ENCODE peak calls at places on chromosomes 16 and 17, in ten cellular contexts. P is lower leg skin, T is H1, C is tibial nerve, N is NB4, Q is adrenal gland, U is testis, W is GM12878, V is A549, A is IMR-90. L is an unnamed sample.

GRCh38 chr16:13892301-13892700 is 27.7 kb upstream of the ERCC4 start:
- DNase-seq in P (no peak), T (no peak), N (no peak), W (no peak), C (no peak), U (no peak), A (no peak), V (no peak), Q (no peak), L (no peak)

GRCh38 chr17:77372444-77373297 is 231.9 kb downstream of the SEC14L1 start:
- DNase-seq in U (peak), Q (peak), T (peak), N (peak), P (peak), V (no peak), W (no peak), C (peak), A (peak), L (peak)

GRCh38 chr17:32519769-32520701 is 33.2 kb downstream of the CDK5R1 start:
- DNase-seq in N (no peak), A (no peak), C (no peak), U (no peak), V (no peak), Q (peak), W (peak), P (no peak), T (no peak), L (no peak)

GRCh38 chr16:4760221-4760910 is 6.6 kb downstream of the ZNF500 start:
- DNase-seq in W (no peak), C (no peak), Q (no peak), T (no peak), P (no peak), U (no peak), N (no peak), V (no peak), A (no peak), L (no peak)

GRCh38 chr17:78378225-78379133 is at the start of gene PGS1:
- DNase-seq in T (peak), P (peak), V (peak), C (peak), U (peak), W (no peak), Q (peak), N (peak), A (peak), L (peak)

GRCh38 chr17:61322316-61323014 is 77.2 kb upstream of the TBX2 start:
- DNase-seq in Q (no peak), T (no peak), P (no peak), U (no peak), C (no peak), A (no peak), V (no peak), W (no peak), N (no peak), L (no peak)

GRCh38 chr16:27544671-27545070 is 5.0 kb downstream of the GTF3C1 start:
- DNase-seq in V (no peak), T (no peak), U (no peak), C (no peak), P (no peak), W (no peak), Q (peak), N (no peak), A (no peak), L (no peak)

GRCh38 chr16:19393226-19394074 is 24.2 kb upstream of the TMC5 start:
- DNase-seq in W (no peak), T (no peak), A (peak), V (no peak), N (no peak), U (no peak), C (no peak), Q (no peak), P (no peak), L (peak)

GRCh38 chr17:41396340-41396739 is 1.1 kb downstream of the KRT31 start:
- DNase-seq in W (no peak), V (no peak), A (no peak), N (no peak), Q (no peak), C (no peak), P (no peak), U (no peak), T (no peak), L (no peak)

GRCh38 chr16:85173077-85173980 is 61.1 kb upstream of the CIBAR2 start:
- DNase-seq in V (peak), C (no peak), N (no peak), A (peak), W (no peak), T (no peak), U (peak), Q (peak), P (no peak), L (no peak)

GRCh38 chr17:45338023-45338781 is 21.4 kb upstream of the MAP3K14 start:
- DNase-seq in N (no peak), T (no peak), W (no peak), P (peak), A (no peak), C (no peak), Q (peak), U (no peak), V (no peak), L (no peak)

GRCh38 chr16:75254359-75254837 is 3.0 kb upstream of the BCAR1 start:
- DNase-seq in U (no peak), T (no peak), Q (peak), N (no peak), W (no peak), C (no peak), P (peak), A (peak), V (peak), L (no peak)

GRCh38 chr17:45137561-45138305 is 2.2 kb downstream of the ACBD4 start:
- DNase-seq in N (no peak), Q (no peak), P (no peak), U (no peak), W (no peak), C (no peak), T (no peak), A (no peak), V (no peak), L (no peak)

GRCh38 chr16:75745242-75745641 is 19.0 kb upstream of the CPHXL start:
- DNase-seq in C (no peak), T (no peak), A (no peak), W (no peak), P (no peak), Q (no peak), U (no peak), V (no peak), N (no peak), L (no peak)

GRCh38 chr16:15055141-15056053 is 477 bp downstream of the NTAN1 start:
- DNase-seq in Q (peak), V (peak), W (no peak), A (peak), N (peak), U (peak), C (no peak), P (peak), T (peak), L (no peak)

GRCh38 chr16:29915590-29916247 is 10.3 kb downstream of the KCTD13 start:
- DNase-seq in W (no peak), T (no peak), V (peak), A (peak), C (no peak), U (no peak), Q (no peak), P (no peak), N (no peak), L (no peak)

GRCh38 chr17:75679706-75680201 is 12.6 kb downstream of the SAP30BP start:
- DNase-seq in C (peak), P (no peak), W (no peak), T (no peak), U (no peak), Q (peak), A (no peak), N (no peak), V (peak), L (peak)

GRCh38 chr16:66440271-66440802 is 13.2 kb downstream of the BEAN1 start:
- DNase-seq in U (no peak), Q (no peak), W (no peak), T (no peak), N (no peak), C (no peak), A (no peak), P (peak), V (no peak), L (no peak)

GRCh38 chr17:40323731-40324650 is 15.0 kb downstream of the RARA start:
- DNase-seq in T (no peak), A (peak), N (peak), P (peak), C (peak), W (no peak), V (no peak), U (peak), Q (peak), L (no peak)

GRCh38 chr16:10349851-10350250 is 36.0 kb upstream of the ATF7IP2 start:
- DNase-seq in W (no peak), A (no peak), T (no peak), P (no peak), U (no peak), Q (no peak), C (no peak), N (no peak), V (no peak), L (no peak)

GRCh38 chr17:44502598-44503079 is 567 bp downstream of the GPATCH8 start:
- DNase-seq in Q (peak), C (peak), P (peak), N (peak), U (peak), V (peak), W (no peak), T (no peak), A (peak), L (peak)

GRCh38 chr17:70168979-70169706 is at the start of gene KCNJ2:
- DNase-seq in W (no peak), V (peak), T (peak), U (peak), A (peak), N (peak), C (peak), P (peak), Q (peak), L (peak)
- H3K4me3 ChIP-seq in W (peak), V (peak), T (peak), U (peak), A (peak), N (no peak), C (peak), P (peak), Q (peak), L (peak)

GRCh38 chr16:318628-319027 is 33.9 kb downstream of the AXIN1 start:
- DNase-seq in P (no peak), N (no peak), C (no peak), W (no peak), T (peak), U (no peak), A (no peak), Q (no peak), V (peak), L (no peak)
- TF ChIP-seq CTCF in P (no peak), N (no peak), C (no peak), W (peak), T (peak), U (no peak), A (no peak), Q (no peak), V (no peak), L (no peak)

DNA sequence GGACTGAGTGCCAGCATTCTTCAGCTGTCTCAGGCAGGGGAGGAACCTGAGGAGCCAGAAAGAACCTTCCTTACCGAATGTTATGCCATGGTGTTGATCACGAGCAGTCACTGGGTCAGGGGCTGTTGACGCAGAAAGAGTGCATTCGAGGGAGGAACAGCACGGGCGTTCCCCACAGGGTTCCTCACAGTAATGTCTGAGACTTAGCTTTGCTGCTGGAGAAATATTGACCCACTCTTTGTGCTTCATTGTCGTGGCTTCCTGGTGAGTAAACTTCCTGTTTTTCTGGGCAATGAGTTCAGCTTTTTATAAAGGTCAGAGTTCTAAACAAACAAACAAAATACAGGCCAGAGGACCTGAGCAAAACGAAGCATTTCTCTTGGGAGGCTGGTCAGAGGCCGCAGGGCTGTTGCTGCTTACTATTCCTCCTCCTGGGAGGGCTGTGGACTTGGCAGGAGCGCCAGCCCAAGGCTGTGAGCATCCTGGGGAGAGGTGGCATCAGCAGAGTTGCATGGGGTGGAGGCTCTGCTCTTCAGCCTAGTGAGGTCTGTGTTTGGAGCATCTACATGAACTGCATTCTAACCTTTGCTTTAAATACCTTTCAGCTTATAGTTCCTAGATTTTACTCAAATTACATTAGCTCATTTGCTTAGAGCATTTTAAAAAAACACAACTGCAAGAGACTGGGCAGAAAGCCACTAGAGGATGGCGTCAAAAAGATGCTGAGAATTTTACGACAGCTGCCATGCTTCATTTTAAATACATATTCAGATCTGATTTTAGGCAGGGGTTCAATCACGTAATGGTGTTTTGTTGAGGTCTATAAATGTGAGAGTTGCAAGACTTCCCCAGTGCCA is 143.0 kb upstream of the CACNG5 start:
- DNase-seq in N (peak), U (peak), P (no peak), V (no peak), A (peak), C (peak), T (no peak), W (no peak), Q (peak), L (no peak)
- TF ChIP-seq POLR2A in N (no peak), U (no peak), P (no peak), V (no peak), A (no peak), C (no peak), T (no peak), W (no peak), Q (no peak), L (no peak)

DNA sequence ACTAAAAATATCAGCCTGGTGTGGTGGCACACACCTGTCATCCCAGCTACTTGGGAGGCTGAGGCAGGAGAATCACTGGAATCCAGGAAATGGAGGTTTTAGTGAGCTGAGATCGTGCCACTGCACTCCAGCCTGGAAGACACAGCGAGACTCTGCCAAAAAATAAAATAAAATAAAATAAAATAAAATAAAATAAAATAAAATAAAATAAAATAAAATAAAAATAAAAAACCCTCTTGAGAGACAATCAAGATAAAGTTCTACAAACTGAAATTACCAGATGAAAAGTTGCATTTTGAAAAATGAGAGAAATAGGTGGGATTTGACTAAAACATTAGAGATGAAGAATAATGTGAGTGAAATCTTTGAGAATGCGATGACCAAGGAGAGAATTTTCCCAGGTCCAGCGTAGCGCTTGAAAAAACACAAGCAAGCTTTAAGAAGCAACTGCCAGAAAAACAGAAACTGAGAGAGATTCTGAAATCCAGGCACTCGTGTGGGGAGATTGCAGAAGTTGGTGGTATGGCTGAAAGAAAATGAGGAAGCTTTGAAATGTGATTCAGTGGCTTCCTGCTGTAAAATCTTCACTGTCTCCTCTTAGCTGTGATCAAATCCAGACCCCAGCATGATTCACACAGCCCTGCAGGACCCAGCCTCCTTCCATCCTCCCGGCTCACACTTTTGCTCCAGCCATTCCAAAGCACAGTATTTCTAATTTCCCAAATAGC is 8.1 kb upstream of the CD300E start:
- DNase-seq in V (no peak), Q (no peak), N (peak), C (no peak), P (no peak), U (no peak), A (no peak), T (no peak), W (peak), L (peak)
- H3K4me3 ChIP-seq in V (peak), Q (no peak), N (no peak), C (no peak), P (no peak), U (no peak), A (no peak), T (no peak), W (no peak), L (no peak)

DNA sequence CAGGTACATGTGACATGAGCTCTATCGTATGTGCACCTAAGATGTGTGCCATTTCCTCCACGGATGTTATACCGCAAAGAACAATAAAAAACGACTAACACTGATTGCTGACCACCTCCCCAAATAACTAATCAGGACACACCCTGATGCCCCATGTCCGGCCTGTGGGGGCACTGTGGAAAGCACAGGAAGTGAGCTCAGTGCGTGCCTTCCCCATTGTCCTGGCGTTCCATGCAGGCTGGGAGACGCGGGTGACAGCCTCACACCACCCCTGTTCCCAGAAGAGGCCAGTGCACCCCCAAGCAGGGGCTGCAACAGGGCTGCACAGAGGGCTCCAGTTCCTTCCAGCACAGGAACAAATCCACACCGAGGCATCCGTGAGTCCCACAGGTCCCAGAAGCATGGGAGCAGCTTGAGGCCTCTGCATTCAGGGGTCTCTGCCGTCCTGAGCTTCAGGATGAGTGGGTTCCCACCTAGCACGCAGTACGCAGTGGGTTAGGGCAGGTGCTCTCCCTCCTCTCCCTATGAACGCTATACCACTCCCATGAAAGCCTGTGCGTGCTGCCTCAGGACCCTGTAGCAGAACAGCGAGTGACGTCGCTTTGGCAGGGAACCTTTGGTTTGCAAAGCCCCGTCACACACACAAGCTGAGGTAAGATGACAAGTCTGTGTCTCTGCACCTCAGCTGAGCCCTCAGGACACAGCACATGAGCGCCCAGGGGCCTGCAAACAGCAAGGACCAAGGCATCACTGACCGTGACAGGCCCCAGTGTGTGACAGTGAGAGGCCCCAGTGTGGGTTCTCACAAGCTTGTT is 117.7 kb downstream of the ZNF778 start:
- DNase-seq in U (no peak), A (no peak), W (no peak), N (no peak), C (no peak), Q (peak), P (no peak), V (no peak), T (no peak), L (no peak)
- TF ChIP-seq CTCF in U (no peak), A (no peak), W (no peak), N (no peak), C (no peak), Q (no peak), P (no peak), V (no peak), T (no peak), L (no peak)

GRCh38 chr17:50708050-50709000 is 611 bp upstream of the ANKRD40 start:
- DNase-seq in T (no peak), P (no peak), C (no peak), A (no peak), V (no peak), N (peak), W (peak), U (no peak), Q (no peak), L (no peak)
- TF ChIP-seq POLR2A in T (no peak), P (no peak), C (no peak), A (no peak), V (no peak), N (peak), W (no peak), U (no peak), Q (no peak), L (no peak)

L was measured in thyroid gland.